ENCODE peak calls at places on chromosomes 1 and 21, in eight cellular contexts. One of them, this sample, is unnamed.

GRCh38 chr1:184387069-184387870 is 441 bp downstream of the C1orf21 start:
- DNase-seq in germinal center: peak; percentile 6
- DNase-seq in anterior cingulate cortex: peak; percentile 23
- DNase-seq in astrocyte of the cerebellum: no peak
- DNase-seq in HuH-7.5: no peak
- DNase-seq in T-helper 17 cell: peak; percentile 5
- DNase-seq in NT2/D1: no peak
- DNase-seq in hypothalamus: peak; percentile 44
- DNase-seq in this sample: peak; percentile 45

GRCh38 chr1:43373034-43373940 is 5.5 kb upstream of the ELOVL1 start:
- DNase-seq in germinal center: no peak
- DNase-seq in anterior cingulate cortex: no peak
- DNase-seq in astrocyte of the cerebellum: no peak
- DNase-seq in HuH-7.5: no peak
- DNase-seq in T-helper 17 cell: no peak
- DNase-seq in NT2/D1: no peak
- DNase-seq in hypothalamus: no peak
- DNase-seq in this sample: no peak

GRCh38 chr1:210446479-210446878 is 117.8 kb downstream of the HHAT start:
- DNase-seq in germinal center: no peak
- DNase-seq in anterior cingulate cortex: no peak
- DNase-seq in astrocyte of the cerebellum: no peak
- DNase-seq in HuH-7.5: no peak
- DNase-seq in T-helper 17 cell: peak; percentile 32
- DNase-seq in NT2/D1: no peak
- DNase-seq in hypothalamus: no peak
- DNase-seq in this sample: peak; percentile 97

GRCh38 chr1:156444407-156445001 is 56.1 kb downstream of the MEF2D start:
- DNase-seq in germinal center: no peak
- DNase-seq in anterior cingulate cortex: peak; percentile 15
- DNase-seq in astrocyte of the cerebellum: no peak
- DNase-seq in HuH-7.5: no peak
- DNase-seq in T-helper 17 cell: no peak
- DNase-seq in NT2/D1: peak; percentile 71
- DNase-seq in hypothalamus: no peak
- DNase-seq in this sample: peak; percentile 77

GRCh38 chr21:32192291-32192690 is 86.6 kb downstream of the MIS18A start:
- DNase-seq in germinal center: no peak
- DNase-seq in anterior cingulate cortex: no peak
- DNase-seq in astrocyte of the cerebellum: no peak
- DNase-seq in HuH-7.5: no peak
- DNase-seq in T-helper 17 cell: no peak
- DNase-seq in NT2/D1: no peak
- DNase-seq in hypothalamus: no peak
- DNase-seq in this sample: no peak

GRCh38 chr21:41713495-41714281 is 53.2 kb downstream of the RIPK4 start:
- DNase-seq in germinal center: no peak
- DNase-seq in anterior cingulate cortex: no peak
- DNase-seq in astrocyte of the cerebellum: no peak
- DNase-seq in HuH-7.5: no peak
- DNase-seq in T-helper 17 cell: no peak
- DNase-seq in NT2/D1: no peak
- DNase-seq in hypothalamus: no peak
- DNase-seq in this sample: no peak

GRCh38 chr1:192763243-192763642 is 45.6 kb upstream of the RGS2 start:
- DNase-seq in germinal center: no peak
- DNase-seq in anterior cingulate cortex: no peak
- DNase-seq in astrocyte of the cerebellum: no peak
- DNase-seq in HuH-7.5: no peak
- DNase-seq in T-helper 17 cell: no peak
- DNase-seq in NT2/D1: no peak
- DNase-seq in hypothalamus: no peak
- DNase-seq in this sample: no peak

GRCh38 chr21:46118871-46119564 is 21.1 kb downstream of the COL6A2 start:
- DNase-seq in germinal center: no peak
- DNase-seq in anterior cingulate cortex: no peak
- DNase-seq in astrocyte of the cerebellum: no peak
- DNase-seq in HuH-7.5: no peak
- DNase-seq in T-helper 17 cell: peak; percentile 2
- DNase-seq in NT2/D1: no peak
- DNase-seq in hypothalamus: no peak
- DNase-seq in this sample: no peak